ENCODE peak calls at places on chromosome 13, in ten cellular contexts. Y is NCI-H1105 treated with DMSO at 0.1 percent for 48 hours, R is non-pigmented ciliary epithelial cell, L is stomach, C is adipocyte, U is ELR, Q is heart left ventricle, F is NCI-H748 treated with DMSO at 0.1 percent for 48 hours, W is EL, J is EH. G is an unnamed sample.

GRCh38 chr13:91405240-91405639 is 6.8 kb downstream of the GPC5 start:
- DNase-seq in Y (no peak), R (no peak), L (no peak), C (no peak), U (no peak), Q (no peak), F (no peak), W (no peak), J (no peak), G (no peak)

GRCh38 chr13:41137241-41137640 is 4.6 kb upstream of the KBTBD6 start:
- DNase-seq in Y (peak; percentile 9), R (no peak), L (no peak), C (no peak), U (peak; percentile 62), Q (no peak), F (no peak), W (peak; percentile 47), J (peak; percentile 30), G (no peak)

GRCh38 chr13:40445557-40445990 is 220.9 kb downstream of the FOXO1 start:
- DNase-seq in Y (no peak), R (peak; percentile 75), L (peak; percentile 34), C (no peak), U (peak; percentile 51), Q (peak; percentile 83), F (no peak), W (peak; percentile 27), J (peak; percentile 51), G (peak; percentile 56)

GRCh38 chr13:97810152-97810551 is 143.3 kb upstream of the IPO5 start:
- DNase-seq in Y (peak; percentile 21), R (no peak), L (no peak), C (peak; percentile 69), U (peak; percentile 43), Q (no peak), F (no peak), W (peak; percentile 3), J (peak; percentile 5), G (no peak)

GRCh38 chr13:33859691-33860303 is 41.8 kb downstream of the RFC3 start:
- DNase-seq in Y (no peak), R (no peak), L (no peak), C (no peak), U (peak; percentile 17), Q (no peak), F (no peak), W (peak; percentile 7), J (no peak), G (no peak)

GRCh38 chr13:69040898-69041297 is 1066.7 kb upstream of the ATXN8OS start:
- DNase-seq in Y (no peak), R (no peak), L (no peak), C (no peak), U (no peak), Q (no peak), F (no peak), W (no peak), J (no peak), G (no peak)

GRCh38 chr13:76790519-76791289 is 95.5 kb downstream of the KCTD12 start:
- DNase-seq in Y (peak; percentile 32), R (no peak), L (no peak), C (peak; percentile 29), U (peak; percentile 17), Q (no peak), F (no peak), W (no peak), J (peak; percentile 18), G (no peak)

GRCh38 chr13:36130542-36131214 is 504 bp downstream of the DCLK1 start:
- DNase-seq in Y (peak; percentile 48), R (no peak), L (no peak), C (peak; percentile 67), U (no peak), Q (peak; percentile 67), F (peak; percentile 57), W (no peak), J (peak; percentile 34), G (peak; percentile 76)

GRCh38 chr13:61546911-61547310 is 131.3 kb upstream of the PCDH20 start:
- DNase-seq in Y (no peak), R (no peak), L (no peak), C (no peak), U (no peak), Q (no peak), F (no peak), W (no peak), J (no peak), G (no peak)

GRCh38 chr13:72565893-72566292 is 161.5 kb downstream of the MZT1 start:
- DNase-seq in Y (peak; percentile 26), R (no peak), L (no peak), C (peak; percentile 75), U (peak; percentile 62), Q (no peak), F (peak; percentile 33), W (peak; percentile 22), J (peak; percentile 39), G (no peak)

GRCh38 chr13:111521691-111522229 is 201.3 kb downstream of the TEX29 start:
- DNase-seq in Y (no peak), R (no peak), L (no peak), C (no peak), U (no peak), Q (no peak), F (no peak), W (no peak), J (no peak), G (no peak)

GRCh38 chr13:77310161-77310560 is 16.7 kb downstream of the MYCBP2 start:
- DNase-seq in Y (no peak), R (no peak), L (no peak), C (no peak), U (no peak), Q (no peak), F (no peak), W (no peak), J (no peak), G (no peak)

GRCh38 chr13:20808874-20809273 is 35.1 kb upstream of the EEF1AKMT1 start:
- DNase-seq in Y (no peak), R (no peak), L (no peak), C (no peak), U (no peak), Q (no peak), F (no peak), W (no peak), J (no peak), G (no peak)

GRCh38 chr13:46896346-46897138 is at the start of gene HTR2A:
- DNase-seq in Y (no peak), R (no peak), L (peak; percentile 33), C (peak; percentile 53), U (peak; percentile 45), Q (peak; percentile 60), F (no peak), W (peak; percentile 40), J (peak; percentile 28), G (peak; percentile 48)

GRCh38 chr13:102322211-102322610 is 79.6 kb downstream of the FGF14 start:
- DNase-seq in Y (no peak), R (no peak), L (no peak), C (no peak), U (no peak), Q (no peak), F (no peak), W (no peak), J (no peak), G (no peak)

GRCh38 chr13:34153428-34154180 is 335.7 kb downstream of the RFC3 start:
- DNase-seq in Y (no peak), R (no peak), L (peak; percentile 35), C (no peak), U (no peak), Q (no peak), F (no peak), W (no peak), J (no peak), G (no peak)

GRCh38 chr13:86567119-86567518 is 767.9 kb upstream of the SLITRK6 start:
- DNase-seq in Y (no peak), R (no peak), L (no peak), C (no peak), U (no peak), Q (no peak), F (no peak), W (no peak), J (no peak), G (no peak)

GRCh38 chr13:62960723-62961122 is 1545.1 kb upstream of the PCDH20 start:
- DNase-seq in Y (no peak), R (no peak), L (no peak), C (no peak), U (no peak), Q (no peak), F (no peak), W (no peak), J (no peak), G (no peak)

GRCh38 chr13:33197551-33197971 is 88.0 kb downstream of the STARD13 start:
- DNase-seq in Y (no peak), R (no peak), L (no peak), C (no peak), U (no peak), Q (no peak), F (no peak), W (no peak), J (no peak), G (peak; percentile 60)

GRCh38 chr13:109900320-109900719 is 113.9 kb upstream of the IRS2 start:
- DNase-seq in Y (no peak), R (no peak), L (no peak), C (no peak), U (no peak), Q (no peak), F (no peak), W (no peak), J (no peak), G (no peak)

GRCh38 chr13:102289606-102290005 is 112.2 kb downstream of the FGF14 start:
- DNase-seq in Y (no peak), R (no peak), L (no peak), C (no peak), U (peak; percentile 35), Q (no peak), F (no peak), W (no peak), J (no peak), G (no peak)

GRCh38 chr13:71968025-71968424 is 101.0 kb upstream of the DACH1 start:
- DNase-seq in Y (no peak), R (peak; percentile 8), L (no peak), C (no peak), U (peak; percentile 28), Q (no peak), F (no peak), W (no peak), J (peak; percentile 0), G (no peak)

GRCh38 chr13:51583469-51583874 is 790 bp upstream of the WDFY2 start:
- DNase-seq in Y (no peak), R (no peak), L (no peak), C (no peak), U (no peak), Q (no peak), F (no peak), W (no peak), J (no peak), G (no peak)

GRCh38 chr13:21744149-21744548 is 73.3 kb downstream of the FGF9 start:
- DNase-seq in Y (no peak), R (no peak), L (no peak), C (no peak), U (no peak), Q (no peak), F (no peak), W (no peak), J (no peak), G (no peak)

GRCh38 chr13:112879283-112879833 is 89.7 kb upstream of the MCF2L start:
- DNase-seq in Y (no peak), R (no peak), L (no peak), C (no peak), U (no peak), Q (peak; percentile 65), F (no peak), W (no peak), J (peak; percentile 22), G (no peak)

GRCh38 chr13:28488376-28489005 is 6.4 kb downstream of the FLT1 start:
- DNase-seq in Y (no peak), R (no peak), L (no peak), C (peak; percentile 37), U (peak; percentile 59), Q (no peak), F (no peak), W (peak; percentile 58), J (peak; percentile 60), G (no peak)

GRCh38 chr13:27372896-27373295 is 51.5 kb upstream of the GTF3A start:
- DNase-seq in Y (peak; percentile 65), R (no peak), L (peak; percentile 80), C (no peak), U (no peak), Q (no peak), F (peak; percentile 99), W (no peak), J (peak; percentile 15), G (no peak)